ENCODE peak calls at places on chromosomes 3 and 15, in four cellular contexts. X is GM10248, U is mucosa of gallbladder, Y is A549. Q is an unnamed sample.

GRCh38 chr15:76060098-76060989 is 559 bp downstream of the TMEM266 start:
- DNase-seq in X (peak; percentile 18), U (no peak), Y (no peak), Q (no peak)

GRCh38 chr3:17865626-17866025 is 123.2 kb upstream of the TBC1D5 start:
- DNase-seq in X (no peak), U (no peak), Y (no peak), Q (no peak)

GRCh38 chr3:170975283-170976189 is 51.0 kb downstream of the SLC2A2 start:
- DNase-seq in X (no peak), U (no peak), Y (no peak), Q (no peak)

GRCh38 chr3:48273594-48274211 is 32.8 kb downstream of the ZNF589 start:
- DNase-seq in X (peak; percentile 77), U (peak; percentile 69), Y (peak; percentile 54), Q (peak; percentile 75)

GRCh38 chr3:172305552-172305951 is 142.7 kb downstream of the GHSR start:
- DNase-seq in X (no peak), U (peak; percentile 65), Y (peak; percentile 13), Q (no peak)

GRCh38 chr3:189342811-189343210 is 171.0 kb downstream of the TPRG1 start:
- DNase-seq in X (no peak), U (no peak), Y (no peak), Q (no peak)

GRCh38 chr3:52367891-52368880 is 52.1 kb downstream of the DNAH1 start:
- DNase-seq in X (no peak), U (no peak), Y (no peak), Q (no peak)

GRCh38 chr3:50408445-50408953 is 49.2 kb upstream of the TMEM115 start:
- DNase-seq in X (no peak), U (no peak), Y (no peak), Q (no peak)

GRCh38 chr15:69841046-69841828 is 256.5 kb downstream of the TLE3 start:
- DNase-seq in X (no peak), U (no peak), Y (no peak), Q (no peak)

GRCh38 chr3:136818851-136819783 is at the start of gene SLC35G2:
- DNase-seq in X (peak; percentile 59), U (peak; percentile 26), Y (peak; percentile 35), Q (peak; percentile 36)

GRCh38 chr15:89419370-89419984 is 76.9 kb downstream of the RHCG start:
- DNase-seq in X (no peak), U (peak; percentile 60), Y (peak; percentile 48), Q (peak; percentile 84)

GRCh38 chr3:71978150-71978721 is 193.3 kb upstream of the PROK2 start:
- DNase-seq in X (peak; percentile 55), U (no peak), Y (no peak), Q (no peak)

GRCh38 chr3:194404365-194405140 is 5.5 kb upstream of the GP5 start:
- DNase-seq in X (no peak), U (peak; percentile 40), Y (no peak), Q (no peak)

GRCh38 chr15:99108993-99109392 is 4.1 kb downstream of the SYNM start:
- DNase-seq in X (no peak), U (no peak), Y (no peak), Q (no peak)

GRCh38 chr15:73688455-73688854 is 4.3 kb downstream of the CD276 start:
- DNase-seq in X (no peak), U (no peak), Y (no peak), Q (no peak)

GRCh38 chr3:57972421-57973111 is 35.7 kb upstream of the FLNB start:
- DNase-seq in X (no peak), U (no peak), Y (no peak), Q (no peak)

GRCh38 chr3:14057701-14058100 is 67.0 kb downstream of the CHCHD4 start:
- DNase-seq in X (no peak), U (no peak), Y (no peak), Q (no peak)

GRCh38 chr15:24966364-24967103 is 11.7 kb downstream of the SNRPN start:
- DNase-seq in X (no peak), U (no peak), Y (no peak), Q (no peak)